ENCODE peak calls at places on chromosomes 6 and 20, in ten cellular contexts. One of them, this sample, is unnamed.

GRCh38 chr6:90484903-90485302 is 102.0 kb downstream of the MAP3K7 start:
- DNase-seq in HuH-7: no peak
- DNase-seq in astrocyte of the spinal cord: no peak
- DNase-seq in epithelial cell of esophagus: no peak
- DNase-seq in HTR-8/SVneo: no peak
- DNase-seq in activated naive CD8-positive, alpha-beta T cell treated with anti-CD3 and anti-CD28 coated beads, Interleukin-2, amount 10 ng/mL, durations not matched to agents 7 days and 5 days: no peak
- DNase-seq in activated T-cell treated with anti-CD3 and anti-CD28 coated beads, Interleukin-2, amount 50 U/mL, for 48 hours: no peak
- DNase-seq in kidney epithelial cell: no peak
- DNase-seq in mesothelial cell of epicardium: no peak
- DNase-seq in NCI-H1092: no peak
- DNase-seq in this sample: no peak

GRCh38 chr6:98787401-98787800 is 47.0 kb upstream of the POU3F2 start:
- DNase-seq in HuH-7: no peak
- DNase-seq in astrocyte of the spinal cord: no peak
- DNase-seq in epithelial cell of esophagus: no peak
- DNase-seq in HTR-8/SVneo: no peak
- DNase-seq in activated naive CD8-positive, alpha-beta T cell treated with anti-CD3 and anti-CD28 coated beads, Interleukin-2, amount 10 ng/mL, durations not matched to agents 7 days and 5 days: no peak
- DNase-seq in activated T-cell treated with anti-CD3 and anti-CD28 coated beads, Interleukin-2, amount 50 U/mL, for 48 hours: no peak
- DNase-seq in kidney epithelial cell: no peak
- DNase-seq in mesothelial cell of epicardium: no peak
- DNase-seq in NCI-H1092: peak
- DNase-seq in this sample: no peak

GRCh38 chr6:20534906-20535305 is 649 bp downstream of the CDKAL1 start:
- DNase-seq in HuH-7: no peak
- DNase-seq in astrocyte of the spinal cord: peak
- DNase-seq in epithelial cell of esophagus: no peak
- DNase-seq in HTR-8/SVneo: no peak
- DNase-seq in activated naive CD8-positive, alpha-beta T cell treated with anti-CD3 and anti-CD28 coated beads, Interleukin-2, amount 10 ng/mL, durations not matched to agents 7 days and 5 days: no peak
- DNase-seq in activated T-cell treated with anti-CD3 and anti-CD28 coated beads, Interleukin-2, amount 50 U/mL, for 48 hours: no peak
- DNase-seq in kidney epithelial cell: no peak
- DNase-seq in mesothelial cell of epicardium: no peak
- DNase-seq in NCI-H1092: no peak
- DNase-seq in this sample: no peak

GRCh38 chr6:33983109-33983475 is 162.8 kb downstream of the GRM4 start:
- DNase-seq in HuH-7: peak
- DNase-seq in astrocyte of the spinal cord: no peak
- DNase-seq in epithelial cell of esophagus: peak
- DNase-seq in HTR-8/SVneo: peak
- DNase-seq in activated naive CD8-positive, alpha-beta T cell treated with anti-CD3 and anti-CD28 coated beads, Interleukin-2, amount 10 ng/mL, durations not matched to agents 7 days and 5 days: no peak
- DNase-seq in activated T-cell treated with anti-CD3 and anti-CD28 coated beads, Interleukin-2, amount 50 U/mL, for 48 hours: no peak
- DNase-seq in kidney epithelial cell: no peak
- DNase-seq in mesothelial cell of epicardium: no peak
- DNase-seq in NCI-H1092: no peak
- DNase-seq in this sample: no peak

GRCh38 chr6:39520943-39521342 is 198.4 kb upstream of the KCNK16 start:
- DNase-seq in HuH-7: no peak
- DNase-seq in astrocyte of the spinal cord: no peak
- DNase-seq in epithelial cell of esophagus: no peak
- DNase-seq in HTR-8/SVneo: no peak
- DNase-seq in activated naive CD8-positive, alpha-beta T cell treated with anti-CD3 and anti-CD28 coated beads, Interleukin-2, amount 10 ng/mL, durations not matched to agents 7 days and 5 days: no peak
- DNase-seq in activated T-cell treated with anti-CD3 and anti-CD28 coated beads, Interleukin-2, amount 50 U/mL, for 48 hours: no peak
- DNase-seq in kidney epithelial cell: no peak
- DNase-seq in mesothelial cell of epicardium: no peak
- DNase-seq in NCI-H1092: no peak
- DNase-seq in this sample: no peak

GRCh38 chr6:157464653-157465535 is 83.9 kb downstream of the ZDHHC14 start:
- DNase-seq in HuH-7: no peak
- DNase-seq in astrocyte of the spinal cord: no peak
- DNase-seq in epithelial cell of esophagus: no peak
- DNase-seq in HTR-8/SVneo: no peak
- DNase-seq in activated naive CD8-positive, alpha-beta T cell treated with anti-CD3 and anti-CD28 coated beads, Interleukin-2, amount 10 ng/mL, durations not matched to agents 7 days and 5 days: no peak
- DNase-seq in activated T-cell treated with anti-CD3 and anti-CD28 coated beads, Interleukin-2, amount 50 U/mL, for 48 hours: peak
- DNase-seq in kidney epithelial cell: no peak
- DNase-seq in mesothelial cell of epicardium: no peak
- DNase-seq in NCI-H1092: no peak
- DNase-seq in this sample: no peak

GRCh38 chr20:49483018-49483705 is 694 bp upstream of the KCNB1 start:
- DNase-seq in HuH-7: no peak
- DNase-seq in astrocyte of the spinal cord: no peak
- DNase-seq in epithelial cell of esophagus: no peak
- DNase-seq in HTR-8/SVneo: no peak
- DNase-seq in activated naive CD8-positive, alpha-beta T cell treated with anti-CD3 and anti-CD28 coated beads, Interleukin-2, amount 10 ng/mL, durations not matched to agents 7 days and 5 days: no peak
- DNase-seq in activated T-cell treated with anti-CD3 and anti-CD28 coated beads, Interleukin-2, amount 50 U/mL, for 48 hours: no peak
- DNase-seq in kidney epithelial cell: no peak
- DNase-seq in mesothelial cell of epicardium: no peak
- DNase-seq in NCI-H1092: no peak
- DNase-seq in this sample: no peak

GRCh38 chr6:113857565-113858066 is 471 bp downstream of the MARCKS start:
- DNase-seq in HuH-7: no peak
- DNase-seq in astrocyte of the spinal cord: no peak
- DNase-seq in epithelial cell of esophagus: no peak
- DNase-seq in HTR-8/SVneo: no peak
- DNase-seq in activated naive CD8-positive, alpha-beta T cell treated with anti-CD3 and anti-CD28 coated beads, Interleukin-2, amount 10 ng/mL, durations not matched to agents 7 days and 5 days: peak
- DNase-seq in activated T-cell treated with anti-CD3 and anti-CD28 coated beads, Interleukin-2, amount 50 U/mL, for 48 hours: peak
- DNase-seq in kidney epithelial cell: no peak
- DNase-seq in mesothelial cell of epicardium: peak
- DNase-seq in NCI-H1092: no peak
- DNase-seq in this sample: no peak

GRCh38 chr6:100464910-100465700 is at the start of gene SIM1:
- DNase-seq in HuH-7: peak
- DNase-seq in astrocyte of the spinal cord: peak
- DNase-seq in epithelial cell of esophagus: peak
- DNase-seq in HTR-8/SVneo: peak
- DNase-seq in activated naive CD8-positive, alpha-beta T cell treated with anti-CD3 and anti-CD28 coated beads, Interleukin-2, amount 10 ng/mL, durations not matched to agents 7 days and 5 days: peak
- DNase-seq in activated T-cell treated with anti-CD3 and anti-CD28 coated beads, Interleukin-2, amount 50 U/mL, for 48 hours: peak
- DNase-seq in kidney epithelial cell: peak
- DNase-seq in mesothelial cell of epicardium: peak
- DNase-seq in NCI-H1092: peak
- DNase-seq in this sample: no peak

GRCh38 chr6:144797881-144798589 is 512.9 kb downstream of the UTRN start:
- DNase-seq in HuH-7: no peak
- DNase-seq in astrocyte of the spinal cord: peak
- DNase-seq in epithelial cell of esophagus: peak
- DNase-seq in HTR-8/SVneo: peak
- DNase-seq in activated naive CD8-positive, alpha-beta T cell treated with anti-CD3 and anti-CD28 coated beads, Interleukin-2, amount 10 ng/mL, durations not matched to agents 7 days and 5 days: no peak
- DNase-seq in activated T-cell treated with anti-CD3 and anti-CD28 coated beads, Interleukin-2, amount 50 U/mL, for 48 hours: no peak
- DNase-seq in kidney epithelial cell: peak
- DNase-seq in mesothelial cell of epicardium: no peak
- DNase-seq in NCI-H1092: no peak
- DNase-seq in this sample: peak

GRCh38 chr20:32201296-32201976 is 6.1 kb downstream of the PLAGL2 start:
- DNase-seq in HuH-7: no peak
- DNase-seq in astrocyte of the spinal cord: no peak
- DNase-seq in epithelial cell of esophagus: peak
- DNase-seq in HTR-8/SVneo: no peak
- DNase-seq in activated naive CD8-positive, alpha-beta T cell treated with anti-CD3 and anti-CD28 coated beads, Interleukin-2, amount 10 ng/mL, durations not matched to agents 7 days and 5 days: no peak
- DNase-seq in activated T-cell treated with anti-CD3 and anti-CD28 coated beads, Interleukin-2, amount 50 U/mL, for 48 hours: no peak
- DNase-seq in kidney epithelial cell: no peak
- DNase-seq in mesothelial cell of epicardium: no peak
- DNase-seq in NCI-H1092: no peak
- DNase-seq in this sample: no peak

GRCh38 chr20:1165941-1166340 is 18.8 kb downstream of the TMEM74B start:
- DNase-seq in HuH-7: no peak
- DNase-seq in astrocyte of the spinal cord: no peak
- DNase-seq in epithelial cell of esophagus: no peak
- DNase-seq in HTR-8/SVneo: no peak
- DNase-seq in activated naive CD8-positive, alpha-beta T cell treated with anti-CD3 and anti-CD28 coated beads, Interleukin-2, amount 10 ng/mL, durations not matched to agents 7 days and 5 days: no peak
- DNase-seq in activated T-cell treated with anti-CD3 and anti-CD28 coated beads, Interleukin-2, amount 50 U/mL, for 48 hours: no peak
- DNase-seq in kidney epithelial cell: no peak
- DNase-seq in mesothelial cell of epicardium: no peak
- DNase-seq in NCI-H1092: no peak
- DNase-seq in this sample: no peak

GRCh38 chr20:24109008-24109407 is 120.4 kb upstream of the GGTLC1 start:
- DNase-seq in HuH-7: no peak
- DNase-seq in astrocyte of the spinal cord: no peak
- DNase-seq in epithelial cell of esophagus: peak
- DNase-seq in HTR-8/SVneo: no peak
- DNase-seq in activated naive CD8-positive, alpha-beta T cell treated with anti-CD3 and anti-CD28 coated beads, Interleukin-2, amount 10 ng/mL, durations not matched to agents 7 days and 5 days: no peak
- DNase-seq in activated T-cell treated with anti-CD3 and anti-CD28 coated beads, Interleukin-2, amount 50 U/mL, for 48 hours: peak
- DNase-seq in kidney epithelial cell: no peak
- DNase-seq in mesothelial cell of epicardium: no peak
- DNase-seq in NCI-H1092: no peak
- DNase-seq in this sample: no peak

GRCh38 chr20:8757146-8757545 is 311.7 kb upstream of the PLCB4 start:
- DNase-seq in HuH-7: no peak
- DNase-seq in astrocyte of the spinal cord: peak
- DNase-seq in epithelial cell of esophagus: no peak
- DNase-seq in HTR-8/SVneo: peak
- DNase-seq in activated naive CD8-positive, alpha-beta T cell treated with anti-CD3 and anti-CD28 coated beads, Interleukin-2, amount 10 ng/mL, durations not matched to agents 7 days and 5 days: no peak
- DNase-seq in activated T-cell treated with anti-CD3 and anti-CD28 coated beads, Interleukin-2, amount 50 U/mL, for 48 hours: no peak
- DNase-seq in kidney epithelial cell: no peak
- DNase-seq in mesothelial cell of epicardium: no peak
- DNase-seq in NCI-H1092: no peak
- DNase-seq in this sample: peak

GRCh38 chr6:38215651-38216319 is 396.3 kb downstream of the ZFAND3 start:
- DNase-seq in HuH-7: no peak
- DNase-seq in astrocyte of the spinal cord: no peak
- DNase-seq in epithelial cell of esophagus: no peak
- DNase-seq in HTR-8/SVneo: no peak
- DNase-seq in activated naive CD8-positive, alpha-beta T cell treated with anti-CD3 and anti-CD28 coated beads, Interleukin-2, amount 10 ng/mL, durations not matched to agents 7 days and 5 days: no peak
- DNase-seq in activated T-cell treated with anti-CD3 and anti-CD28 coated beads, Interleukin-2, amount 50 U/mL, for 48 hours: no peak
- DNase-seq in kidney epithelial cell: no peak
- DNase-seq in mesothelial cell of epicardium: no peak
- DNase-seq in NCI-H1092: no peak
- DNase-seq in this sample: no peak

GRCh38 chr6:147947521-147947920 is 395.1 kb upstream of the SASH1 start:
- DNase-seq in HuH-7: no peak
- DNase-seq in astrocyte of the spinal cord: no peak
- DNase-seq in epithelial cell of esophagus: peak
- DNase-seq in HTR-8/SVneo: no peak
- DNase-seq in activated naive CD8-positive, alpha-beta T cell treated with anti-CD3 and anti-CD28 coated beads, Interleukin-2, amount 10 ng/mL, durations not matched to agents 7 days and 5 days: no peak
- DNase-seq in activated T-cell treated with anti-CD3 and anti-CD28 coated beads, Interleukin-2, amount 50 U/mL, for 48 hours: no peak
- DNase-seq in kidney epithelial cell: no peak
- DNase-seq in mesothelial cell of epicardium: no peak
- DNase-seq in NCI-H1092: no peak
- DNase-seq in this sample: no peak

GRCh38 chr6:150409576-150410066 is 40.8 kb downstream of the IYD start:
- DNase-seq in HuH-7: no peak
- DNase-seq in astrocyte of the spinal cord: peak
- DNase-seq in epithelial cell of esophagus: no peak
- DNase-seq in HTR-8/SVneo: no peak
- DNase-seq in activated naive CD8-positive, alpha-beta T cell treated with anti-CD3 and anti-CD28 coated beads, Interleukin-2, amount 10 ng/mL, durations not matched to agents 7 days and 5 days: no peak
- DNase-seq in activated T-cell treated with anti-CD3 and anti-CD28 coated beads, Interleukin-2, amount 50 U/mL, for 48 hours: no peak
- DNase-seq in kidney epithelial cell: no peak
- DNase-seq in mesothelial cell of epicardium: no peak
- DNase-seq in NCI-H1092: peak
- DNase-seq in this sample: no peak

GRCh38 chr6:142702501-142703460 is 242.2 kb downstream of the HIVEP2 start:
- DNase-seq in HuH-7: no peak
- DNase-seq in astrocyte of the spinal cord: no peak
- DNase-seq in epithelial cell of esophagus: peak
- DNase-seq in HTR-8/SVneo: no peak
- DNase-seq in activated naive CD8-positive, alpha-beta T cell treated with anti-CD3 and anti-CD28 coated beads, Interleukin-2, amount 10 ng/mL, durations not matched to agents 7 days and 5 days: no peak
- DNase-seq in activated T-cell treated with anti-CD3 and anti-CD28 coated beads, Interleukin-2, amount 50 U/mL, for 48 hours: no peak
- DNase-seq in kidney epithelial cell: no peak
- DNase-seq in mesothelial cell of epicardium: no peak
- DNase-seq in NCI-H1092: no peak
- DNase-seq in this sample: no peak

GRCh38 chr20:31808481-31808880 is 10.7 kb upstream of the MYLK2 start:
- DNase-seq in HuH-7: no peak
- DNase-seq in astrocyte of the spinal cord: peak
- DNase-seq in epithelial cell of esophagus: no peak
- DNase-seq in HTR-8/SVneo: no peak
- DNase-seq in activated naive CD8-positive, alpha-beta T cell treated with anti-CD3 and anti-CD28 coated beads, Interleukin-2, amount 10 ng/mL, durations not matched to agents 7 days and 5 days: no peak
- DNase-seq in activated T-cell treated with anti-CD3 and anti-CD28 coated beads, Interleukin-2, amount 50 U/mL, for 48 hours: no peak
- DNase-seq in kidney epithelial cell: no peak
- DNase-seq in mesothelial cell of epicardium: no peak
- DNase-seq in NCI-H1092: no peak
- DNase-seq in this sample: no peak

GRCh38 chr20:49323622-49324238 is 45.9 kb upstream of the ZNFX1 start:
- DNase-seq in HuH-7: peak
- DNase-seq in astrocyte of the spinal cord: peak
- DNase-seq in epithelial cell of esophagus: peak
- DNase-seq in HTR-8/SVneo: peak
- DNase-seq in activated naive CD8-positive, alpha-beta T cell treated with anti-CD3 and anti-CD28 coated beads, Interleukin-2, amount 10 ng/mL, durations not matched to agents 7 days and 5 days: peak
- DNase-seq in activated T-cell treated with anti-CD3 and anti-CD28 coated beads, Interleukin-2, amount 50 U/mL, for 48 hours: peak
- DNase-seq in kidney epithelial cell: peak
- DNase-seq in mesothelial cell of epicardium: no peak
- DNase-seq in NCI-H1092: no peak
- DNase-seq in this sample: no peak

GRCh38 chr20:25514195-25514594 is 71.1 kb downstream of the NINL start:
- DNase-seq in HuH-7: no peak
- DNase-seq in astrocyte of the spinal cord: no peak
- DNase-seq in epithelial cell of esophagus: no peak
- DNase-seq in HTR-8/SVneo: no peak
- DNase-seq in activated naive CD8-positive, alpha-beta T cell treated with anti-CD3 and anti-CD28 coated beads, Interleukin-2, amount 10 ng/mL, durations not matched to agents 7 days and 5 days: no peak
- DNase-seq in activated T-cell treated with anti-CD3 and anti-CD28 coated beads, Interleukin-2, amount 50 U/mL, for 48 hours: no peak
- DNase-seq in kidney epithelial cell: no peak
- DNase-seq in mesothelial cell of epicardium: no peak
- DNase-seq in NCI-H1092: no peak
- DNase-seq in this sample: no peak

GRCh38 chr6:13581700-13582229 is 7.4 kb downstream of the SIRT5 start:
- DNase-seq in HuH-7: no peak
- DNase-seq in astrocyte of the spinal cord: no peak
- DNase-seq in epithelial cell of esophagus: no peak
- DNase-seq in HTR-8/SVneo: no peak
- DNase-seq in activated naive CD8-positive, alpha-beta T cell treated with anti-CD3 and anti-CD28 coated beads, Interleukin-2, amount 10 ng/mL, durations not matched to agents 7 days and 5 days: no peak
- DNase-seq in activated T-cell treated with anti-CD3 and anti-CD28 coated beads, Interleukin-2, amount 50 U/mL, for 48 hours: no peak
- DNase-seq in kidney epithelial cell: no peak
- DNase-seq in mesothelial cell of epicardium: no peak
- DNase-seq in NCI-H1092: no peak
- DNase-seq in this sample: no peak

GRCh38 chr20:5627463-5628050 is 122.6 kb upstream of the SHLD1 start:
- DNase-seq in HuH-7: no peak
- DNase-seq in astrocyte of the spinal cord: no peak
- DNase-seq in epithelial cell of esophagus: no peak
- DNase-seq in HTR-8/SVneo: no peak
- DNase-seq in activated naive CD8-positive, alpha-beta T cell treated with anti-CD3 and anti-CD28 coated beads, Interleukin-2, amount 10 ng/mL, durations not matched to agents 7 days and 5 days: no peak
- DNase-seq in activated T-cell treated with anti-CD3 and anti-CD28 coated beads, Interleukin-2, amount 50 U/mL, for 48 hours: no peak
- DNase-seq in kidney epithelial cell: no peak
- DNase-seq in mesothelial cell of epicardium: no peak
- DNase-seq in NCI-H1092: no peak
- DNase-seq in this sample: no peak

GRCh38 chr6:142285235-142286087 is 16.3 kb upstream of the ADGRG6 start:
- DNase-seq in HuH-7: no peak
- DNase-seq in astrocyte of the spinal cord: no peak
- DNase-seq in epithelial cell of esophagus: no peak
- DNase-seq in HTR-8/SVneo: no peak
- DNase-seq in activated naive CD8-positive, alpha-beta T cell treated with anti-CD3 and anti-CD28 coated beads, Interleukin-2, amount 10 ng/mL, durations not matched to agents 7 days and 5 days: no peak
- DNase-seq in activated T-cell treated with anti-CD3 and anti-CD28 coated beads, Interleukin-2, amount 50 U/mL, for 48 hours: no peak
- DNase-seq in kidney epithelial cell: no peak
- DNase-seq in mesothelial cell of epicardium: no peak
- DNase-seq in NCI-H1092: no peak
- DNase-seq in this sample: no peak

GRCh38 chr6:13354331-13355042 is 26.1 kb upstream of the TBC1D7 start:
- DNase-seq in HuH-7: no peak
- DNase-seq in astrocyte of the spinal cord: peak
- DNase-seq in epithelial cell of esophagus: peak
- DNase-seq in HTR-8/SVneo: peak
- DNase-seq in activated naive CD8-positive, alpha-beta T cell treated with anti-CD3 and anti-CD28 coated beads, Interleukin-2, amount 10 ng/mL, durations not matched to agents 7 days and 5 days: no peak
- DNase-seq in activated T-cell treated with anti-CD3 and anti-CD28 coated beads, Interleukin-2, amount 50 U/mL, for 48 hours: no peak
- DNase-seq in kidney epithelial cell: peak
- DNase-seq in mesothelial cell of epicardium: no peak
- DNase-seq in NCI-H1092: no peak
- DNase-seq in this sample: no peak

GRCh38 chr6:118724211-118724610 is 72.8 kb upstream of the CEP85L start:
- DNase-seq in HuH-7: no peak
- DNase-seq in astrocyte of the spinal cord: peak
- DNase-seq in epithelial cell of esophagus: peak
- DNase-seq in HTR-8/SVneo: no peak
- DNase-seq in activated naive CD8-positive, alpha-beta T cell treated with anti-CD3 and anti-CD28 coated beads, Interleukin-2, amount 10 ng/mL, durations not matched to agents 7 days and 5 days: no peak
- DNase-seq in activated T-cell treated with anti-CD3 and anti-CD28 coated beads, Interleukin-2, amount 50 U/mL, for 48 hours: no peak
- DNase-seq in kidney epithelial cell: no peak
- DNase-seq in mesothelial cell of epicardium: no peak
- DNase-seq in NCI-H1092: no peak
- DNase-seq in this sample: no peak

GRCh38 chr6:117829594-117830319 is 77.3 kb upstream of the SLC35F1 start:
- DNase-seq in HuH-7: peak
- DNase-seq in astrocyte of the spinal cord: peak
- DNase-seq in epithelial cell of esophagus: peak
- DNase-seq in HTR-8/SVneo: peak
- DNase-seq in activated naive CD8-positive, alpha-beta T cell treated with anti-CD3 and anti-CD28 coated beads, Interleukin-2, amount 10 ng/mL, durations not matched to agents 7 days and 5 days: no peak
- DNase-seq in activated T-cell treated with anti-CD3 and anti-CD28 coated beads, Interleukin-2, amount 50 U/mL, for 48 hours: no peak
- DNase-seq in kidney epithelial cell: no peak
- DNase-seq in mesothelial cell of epicardium: peak
- DNase-seq in NCI-H1092: no peak
- DNase-seq in this sample: no peak

GRCh38 chr6:112221561-112221960 is 32.8 kb downstream of the LAMA4 start:
- DNase-seq in HuH-7: no peak
- DNase-seq in astrocyte of the spinal cord: no peak
- DNase-seq in epithelial cell of esophagus: no peak
- DNase-seq in HTR-8/SVneo: no peak
- DNase-seq in activated naive CD8-positive, alpha-beta T cell treated with anti-CD3 and anti-CD28 coated beads, Interleukin-2, amount 10 ng/mL, durations not matched to agents 7 days and 5 days: no peak
- DNase-seq in activated T-cell treated with anti-CD3 and anti-CD28 coated beads, Interleukin-2, amount 50 U/mL, for 48 hours: no peak
- DNase-seq in kidney epithelial cell: no peak
- DNase-seq in mesothelial cell of epicardium: no peak
- DNase-seq in NCI-H1092: no peak
- DNase-seq in this sample: no peak